ENCODE peak calls at places on chromosome 12, in seven cellular contexts. H, X, Q, M, Z, K and B are unnamed samples.

GRCh38 chr12:53005215-53005985 is 856 bp upstream of the EIF4B start:
- DNase-seq in H (no peak), X (peak; percentile 14), Q (no peak), M (no peak), Z (no peak), K (no peak), B (no peak)

GRCh38 chr12:81170072-81170471 is 92.2 kb downstream of the ACSS3 start:
- DNase-seq in H (no peak), X (no peak), Q (peak; percentile 19), M (no peak), Z (no peak), K (no peak), B (no peak)

GRCh38 chr12:103800252-103800771 is 40.7 kb downstream of the NT5DC3 start:
- DNase-seq in H (no peak), X (no peak), Q (peak; percentile 80), M (no peak), Z (no peak), K (peak; percentile 79), B (no peak)

GRCh38 chr12:40032433-40033259 is 73.2 kb downstream of the SLC2A13 start:
- DNase-seq in H (no peak), X (no peak), Q (no peak), M (no peak), Z (no peak), K (no peak), B (no peak)

GRCh38 chr12:54392485-54393349 is 8.2 kb upstream of the ZNF385A start:
- DNase-seq in H (no peak), X (no peak), Q (no peak), M (no peak), Z (no peak), K (no peak), B (no peak)

GRCh38 chr12:49932746-49933145 is 17.8 kb upstream of the AQP2 start:
- DNase-seq in H (no peak), X (no peak), Q (no peak), M (no peak), Z (no peak), K (no peak), B (no peak)

GRCh38 chr12:123726244-123726643 is 14.1 kb downstream of the ATP6V0A2 start:
- DNase-seq in H (no peak), X (no peak), Q (no peak), M (no peak), Z (no peak), K (no peak), B (no peak)

GRCh38 chr12:132402831-132403416 is 73.5 kb upstream of the GALNT9 start:
- DNase-seq in H (no peak), X (no peak), Q (no peak), M (no peak), Z (no peak), K (no peak), B (no peak)

GRCh38 chr12:12087693-12088034 is 16.9 kb downstream of the BCL2L14 start:
- DNase-seq in H (no peak), X (no peak), Q (no peak), M (no peak), Z (no peak), K (no peak), B (no peak)